ENCODE peak calls at places on chromosome 19, in four cellular contexts. S is IMR-90, W is left ventricle myocardium inferior, K is body of pancreas. T is an unnamed sample. For H3K4me1, H3K9me3 and H3K36me3, the result is how much of the 10 kb centered on the place peaks cover.

GRCh38 chr19:38394488-38394887 is 6.0 kb downstream of the SPRED3 start:
- DNase-seq in S (no peak), W (no peak), K (no peak), T (no peak)

GRCh38 chr19:46825731-46826055 is 25.0 kb downstream of the AP2S1 start:
- DNase-seq in S (no peak), W (no peak), K (no peak), T (no peak)

GRCh38 chr19:52397310-52398090 is at the start of gene ZNF528:
- DNase-seq in S (peak), W (peak), K (peak), T (peak)

GRCh38 chr19:1275260-1275975 is at the start of gene FAM174C:
- DNase-seq in S (peak), W (peak), K (peak), T (peak)

GRCh38 chr19:13033819-13034611 is 38.7 kb downstream of the NFIX start:
- DNase-seq in S (peak), W (peak), K (peak), T (no peak)

GRCh38 chr19:10112037-10112751 is 701 bp downstream of the P2RY11 start:
- DNase-seq in S (no peak), W (no peak), K (no peak), T (no peak)

GRCh38 chr19:35211545-35212230 is 16.9 kb downstream of the FAM187B start:
- DNase-seq in S (no peak), W (peak), K (no peak), T (no peak)

GRCh38 chr19:925912-926594 is at the start of gene ARID3A:
- DNase-seq in S (no peak), W (peak), K (peak), T (no peak)

GRCh38 chr19:1062387-1063029 is 4.5 kb upstream of the ARHGAP45 start:
- DNase-seq in S (no peak), W (no peak), K (no peak), T (no peak)

GRCh38 chr19:639251-640155 is at the start of gene FGF22:
- DNase-seq in S (peak), W (peak), K (peak), T (peak)

GRCh38 chr19:56105090-56105701 is 15.9 kb downstream of the ZNF787 start:
- DNase-seq in S (peak), W (peak), K (peak), T (peak)

GRCh38 chr19:40693150-40693788 is 2.8 kb upstream of the NUMBL start:
- DNase-seq in S (no peak), W (no peak), K (no peak), T (no peak)

GRCh38 chr19:38227272-38228004 is 3.4 kb upstream of the DPF1 start:
- DNase-seq in S (no peak), W (no peak), K (no peak), T (no peak)

GRCh38 chr19:55319786-55320185 is 5.4 kb downstream of the TMEM150B start:
- DNase-seq in S (peak), W (peak), K (no peak), T (peak)

GRCh38 chr19:682678-683320 is 6.6 kb downstream of the FSTL3 start:
- DNase-seq in S (no peak), W (no peak), K (no peak), T (no peak)

GRCh38 chr19:17244618-17245534 is 843 bp downstream of the NR2F6 start:
- DNase-seq in S (no peak), W (peak), K (peak), T (no peak)

GRCh38 chr19:35119091-35119490 is 3.5 kb downstream of the FXYD3 start:
- DNase-seq in S (no peak), W (no peak), K (no peak), T (no peak)

GRCh38 chr19:55777528-55777927 is 8.6 kb downstream of the RFPL4AL1 start:
- DNase-seq in S (no peak), W (no peak), K (no peak), T (peak)

GRCh38 chr19:13430790-13431582 is 75.3 kb downstream of the CACNA1A start:
- DNase-seq in S (peak), W (peak), K (peak), T (peak)

GRCh38 chr19:39830406-39830805 is 3.6 kb downstream of the DYRK1B start:
- DNase-seq in S (no peak), W (no peak), K (no peak), T (no peak)

GRCh38 chr19:825897-826640 is 1.6 kb upstream of the AZU1 start:
- DNase-seq in S (no peak), W (no peak), K (no peak), T (no peak)

GRCh38 chr19:40229484-40229883 is 3.0 kb upstream of the CCNP start:
- DNase-seq in S (peak), W (no peak), K (no peak), T (no peak)

GRCh38 chr19:40089462-40089861 is 1.3 kb downstream of the ZNF780A start:
- DNase-seq in S (peak), W (no peak), K (no peak), T (no peak)

GRCh38 chr19:41998246-41999020 is 4.4 kb upstream of the ATP1A3 start:
- DNase-seq in S (peak), W (peak), K (no peak), T (peak)

GRCh38 chr19:12365094-12365371 is 450 bp downstream of the ZNF442 start:
- DNase-seq in S (peak), W (no peak), K (no peak), T (peak)

GRCh38 chr19:27774337-27774736 is 1438.6 kb downstream of the UQCRFS1 start:
- DNase-seq in S (no peak), W (no peak), K (no peak), T (no peak)

GRCh38 chr19:45166723-45167252 is 6.0 kb upstream of the NKPD1 start:
- DNase-seq in S (no peak), W (peak), K (no peak), T (no peak)
- H3K4me1 ChIP-seq in S (under half), W (under half), K (under half), T (under half)

DNA sequence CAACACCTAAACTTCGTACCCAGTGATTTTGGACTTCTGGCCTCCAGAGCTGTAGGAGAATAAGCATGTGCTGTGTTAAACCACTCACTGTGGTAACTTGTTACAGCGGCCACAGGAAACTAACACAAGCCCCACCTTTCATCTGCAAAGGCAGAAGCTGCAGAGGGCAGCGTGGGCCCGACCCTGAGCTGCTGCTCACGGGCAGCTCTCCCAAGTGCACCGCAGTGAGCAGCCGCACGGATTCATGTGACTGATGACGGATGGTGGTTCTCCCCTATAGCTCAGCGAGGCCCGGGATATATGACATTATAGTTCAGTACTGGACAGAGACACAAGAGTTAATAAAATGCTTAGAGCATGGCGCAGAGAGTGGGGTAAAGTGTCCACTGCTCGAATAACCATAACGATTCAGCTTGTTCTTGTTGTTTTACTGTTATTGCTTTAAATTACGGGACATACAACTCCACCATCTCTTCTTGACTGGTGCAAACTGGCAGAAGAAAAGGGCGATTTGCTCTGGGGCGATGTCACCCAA is 21.9 kb downstream of the VRK3 start:
- DNase-seq in S (no peak), W (no peak), K (no peak), T (no peak)
- H3K9me3 ChIP-seq in S (under half), W (under half), K (under half), T (under half)

GRCh38 chr19:18668744-18669523 is 14.5 kb upstream of the CRTC1 start:
- DNase-seq in S (no peak), W (no peak), K (no peak), T (no peak)
- H3K36me3 ChIP-seq in S (under half), W (under half), K (under half), T (under half)

GRCh38 chr19:4984448-4984990 is 15.6 kb downstream of the KDM4B start:
- DNase-seq in S (no peak), W (no peak), K (no peak), T (no peak)

GRCh38 chr19:4987286-4987685 is 18.4 kb downstream of the KDM4B start:
- DNase-seq in S (no peak), W (no peak), K (no peak), T (peak)

GRCh38 chr19:4985551-4985991 is 16.7 kb downstream of the KDM4B start:
- DNase-seq in S (no peak), W (no peak), K (no peak), T (no peak)

GRCh38 chr19:4986471-4986888 is 17.6 kb downstream of the KDM4B start:
- DNase-seq in S (no peak), W (no peak), K (no peak), T (no peak)

GRCh38 chr19:4986056-4986455 is 17.1 kb downstream of the KDM4B start:
- DNase-seq in S (no peak), W (no peak), K (no peak), T (no peak)
- H3K4me1 ChIP-seq in S (under half), W (half or more), K (under half), T (under half)

GRCh38 chr19:58434217-58434616 is 5.7 kb downstream of the ZNF132 start:
- DNase-seq in S (peak), W (no peak), K (no peak), T (no peak)

GRCh38 chr19:58440556-58440955 is 603 bp upstream of the ZNF132 start:
- DNase-seq in S (no peak), W (no peak), K (no peak), T (no peak)

GRCh38 chr19:58439576-58440554 is at the start of gene ZNF132:
- DNase-seq in S (peak), W (peak), K (peak), T (no peak)
- H3K9me3 ChIP-seq in S (under half), W (under half), K (under half), T (under half)

GRCh38 chr19:19004144-19004543 is 29.2 kb downstream of the SUGP2 start:
- DNase-seq in S (no peak), W (no peak), K (no peak), T (no peak)
- H3K36me3 ChIP-seq in S (half or more), W (half or more), K (under half), T (under half)

GRCh38 chr19:7925171-7925837 is 631 bp downstream of the CTXN1 start:
- DNase-seq in S (peak), W (peak), K (peak), T (peak)

GRCh38 chr19:7928334-7928706 is 2.4 kb upstream of the CTXN1 start:
- DNase-seq in S (no peak), W (no peak), K (no peak), T (no peak)

GRCh38 chr19:7927605-7928333 is 1.8 kb upstream of the CTXN1 start:
- DNase-seq in S (no peak), W (no peak), K (peak), T (no peak)

GRCh38 chr19:7926021-7926726 is at the start of gene CTXN1:
- DNase-seq in S (no peak), W (peak), K (peak), T (peak)

DNA sequence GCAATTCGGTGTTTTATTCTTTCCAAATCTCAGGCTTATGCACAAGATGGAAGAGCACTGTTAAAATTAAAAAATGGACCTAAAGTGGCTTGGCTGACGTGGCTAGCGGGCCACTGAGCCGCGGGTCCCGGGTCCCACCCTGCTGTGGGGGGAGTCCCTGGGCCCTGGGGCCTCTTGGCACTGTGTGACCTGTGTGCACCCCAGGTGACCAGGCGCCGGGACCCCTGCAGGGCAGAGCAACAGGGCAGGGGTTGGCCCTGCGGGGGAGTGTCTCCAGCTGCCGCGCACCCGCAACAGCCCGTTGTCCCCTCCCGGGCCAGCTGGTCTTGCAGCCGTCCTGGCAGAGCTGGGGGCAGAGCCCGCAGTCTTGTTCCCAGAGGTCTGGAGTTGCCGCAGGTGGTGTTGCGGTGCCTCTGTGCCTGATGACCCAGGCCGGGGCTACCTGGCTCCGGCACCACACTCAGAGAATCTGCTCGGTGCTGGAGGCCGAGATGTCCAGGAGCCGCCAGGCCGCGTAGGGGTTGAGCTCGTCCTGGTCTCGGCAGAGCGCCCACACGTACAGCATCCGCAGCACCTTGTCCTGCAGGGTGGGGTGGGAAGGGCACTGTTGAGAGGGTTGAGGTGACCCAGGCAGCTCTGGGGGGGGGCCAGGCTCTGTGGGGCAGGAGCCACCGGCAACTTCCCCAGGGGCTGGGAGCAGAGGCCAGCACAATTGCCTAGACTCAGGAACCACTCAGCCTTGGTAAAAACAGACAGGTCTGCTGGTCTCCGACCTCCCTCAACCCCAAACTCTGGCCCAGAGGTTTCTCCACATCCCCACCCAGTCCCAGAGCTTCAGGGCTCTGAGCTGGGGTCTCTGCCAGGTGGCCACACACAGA is 1.0 kb upstream of the CTXN1 start:
- DNase-seq in S (no peak), W (no peak), K (peak), T (no peak)
- H3K4me1 ChIP-seq in S (under half), W (half or more), K (under half), T (under half)

GRCh38 chr19:33422369-33423180 is 49.1 kb downstream of the CEBPG start:
- DNase-seq in S (no peak), W (no peak), K (no peak), T (no peak)
- H3K9me3 ChIP-seq in S (under half), W (under half), K (under half), T (under half)

DNA sequence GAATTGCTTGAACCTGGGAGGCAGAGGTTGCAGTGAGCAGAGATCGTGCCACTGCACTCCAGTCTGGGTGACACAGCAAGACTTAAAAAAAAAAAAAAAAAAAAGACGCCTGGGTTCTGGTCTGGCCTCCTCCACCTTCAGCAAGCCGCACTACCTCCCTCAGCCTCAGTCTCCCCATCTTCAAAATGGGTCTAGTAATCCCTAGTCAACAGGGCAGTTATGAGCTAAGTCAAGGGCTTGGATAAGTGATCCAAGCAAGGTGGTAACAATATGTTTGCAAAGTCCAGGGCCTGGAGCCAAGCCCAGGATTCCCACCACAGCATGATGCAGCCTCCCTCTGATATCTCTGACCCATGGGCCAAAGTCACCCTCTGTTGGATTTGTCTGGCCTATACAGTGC is 4.4 kb downstream of the KDELR1 start:
- DNase-seq in S (no peak), W (no peak), K (no peak), T (no peak)
- H3K36me3 ChIP-seq in S (under half), W (half or more), K (under half), T (under half)

GRCh38 chr19:15268192-15268927 is 36.1 kb upstream of the EPHX3 start:
- DNase-seq in S (no peak), W (no peak), K (no peak), T (no peak)

GRCh38 chr19:15265849-15266248 is 33.6 kb upstream of the EPHX3 start:
- DNase-seq in S (peak), W (peak), K (peak), T (no peak)

GRCh38 chr19:15264933-15265206 is 32.6 kb upstream of the EPHX3 start:
- DNase-seq in S (no peak), W (no peak), K (no peak), T (no peak)

GRCh38 chr19:15265214-15265613 is 33.0 kb upstream of the EPHX3 start:
- DNase-seq in S (no peak), W (no peak), K (no peak), T (no peak)

GRCh38 chr19:15266683-15267082 is 34.4 kb upstream of the EPHX3 start:
- DNase-seq in S (no peak), W (no peak), K (no peak), T (no peak)
- H3K4me1 ChIP-seq in S (under half), W (half or more), K (half or more), T (under half)